ENCODE peak calls at places on chromosome 9, in eight cellular contexts. R, V, O, T, I, Q, H and B are unnamed samples.

GRCh38 chr9:98022447-98022846 is 34.1 kb upstream of the NANS start:
- DNase-seq in O (peak), Q (no peak), H (peak), T (no peak), I (peak), V (no peak), R (no peak), B (peak)

GRCh38 chr9:130352081-130352480 is 86.5 kb downstream of the HMCN2 start:
- DNase-seq in H (no peak), T (no peak), I (no peak), V (no peak), R (no peak), Q (no peak), O (no peak), B (no peak)

GRCh38 chr9:137422668-137423000 is 328 bp downstream of the EXD3 start:
- DNase-seq in O (no peak), Q (no peak), I (no peak), T (peak), H (peak), R (no peak), V (no peak), B (no peak)

GRCh38 chr9:82488702-82489578 is 500.4 kb downstream of the SPATA31D1 start:
- DNase-seq in Q (peak), T (no peak), H (peak), V (peak), O (peak), I (peak), R (no peak), B (peak)

GRCh38 chr9:105757496-105758251 is 63.3 kb downstream of the TMEM38B start:
- DNase-seq in O (no peak), Q (no peak), I (no peak), R (no peak), V (no peak), H (peak), T (no peak), B (peak)

GRCh38 chr9:18568969-18569368 is 95.0 kb downstream of the ADAMTSL1 start:
- DNase-seq in V (no peak), T (no peak), H (peak), O (no peak), I (peak), Q (no peak), R (no peak), B (no peak)

GRCh38 chr9:38142201-38142600 is 73.2 kb upstream of the SHB start:
- DNase-seq in H (peak), T (no peak), O (peak), V (no peak), R (no peak), Q (no peak), I (peak), B (no peak)

GRCh38 chr9:16068476-16068875 is 515.6 kb downstream of the CCDC171 start:
- DNase-seq in Q (no peak), R (no peak), T (no peak), H (no peak), O (peak), I (peak), V (no peak), B (peak)

GRCh38 chr9:79644601-79645000 is 72.8 kb downstream of the TLE4 start:
- DNase-seq in V (no peak), Q (peak), I (no peak), R (no peak), O (no peak), T (no peak), H (no peak), B (no peak)

GRCh38 chr9:125674981-125675973 is 31.7 kb downstream of the MAPKAP1 start:
- DNase-seq in Q (no peak), H (peak), T (no peak), V (no peak), R (peak), I (peak), O (peak), B (peak)

GRCh38 chr9:98118640-98119601 is at the start of gene TRIM14:
- DNase-seq in I (peak), H (peak), O (peak), T (peak), Q (no peak), V (peak), R (peak), B (peak)

GRCh38 chr9:97983524-97984187 is 515 bp downstream of the ANP32B start:
- DNase-seq in V (peak), H (peak), Q (peak), T (peak), O (peak), R (no peak), I (peak), B (peak)

GRCh38 chr9:109972026-109973005 is 192.3 kb downstream of the PALM2AKAP2 start:
- DNase-seq in I (no peak), T (no peak), V (no peak), R (no peak), O (no peak), Q (no peak), H (no peak), B (no peak)

GRCh38 chr9:3650994-3651622 is 125.3 kb upstream of the RFX3 start:
- DNase-seq in T (no peak), H (no peak), V (no peak), I (no peak), R (no peak), Q (no peak), O (no peak), B (no peak)

GRCh38 chr9:36320457-36320856 is 62.2 kb upstream of the GNE start:
- DNase-seq in T (no peak), V (no peak), O (no peak), R (no peak), Q (no peak), H (peak), I (no peak), B (no peak)

GRCh38 chr9:107397076-107398049 is 92.2 kb downstream of the KLF4 start:
- DNase-seq in Q (no peak), H (peak), I (peak), R (no peak), V (peak), T (no peak), O (peak), B (peak)

GRCh38 chr9:68714416-68715180 is 9.6 kb downstream of the PIP5K1B start:
- DNase-seq in T (no peak), R (no peak), H (no peak), I (no peak), Q (no peak), V (no peak), O (no peak), B (no peak)

GRCh38 chr9:14584571-14584970 is 108.7 kb downstream of the ZDHHC21 start:
- DNase-seq in O (no peak), R (no peak), H (no peak), I (no peak), Q (no peak), V (no peak), T (no peak), B (no peak)

GRCh38 chr9:32571969-32572899 is 725 bp downstream of the NDUFB6 start:
- DNase-seq in V (no peak), O (peak), I (peak), T (peak), Q (peak), H (peak), R (peak), B (peak)

GRCh38 chr9:38018964-38019602 is 49.9 kb downstream of the SHB start:
- DNase-seq in O (peak), Q (no peak), V (peak), R (no peak), T (no peak), H (peak), I (peak), B (peak)

GRCh38 chr9:13279284-13280162 is at the start of gene MPDZ:
- DNase-seq in I (peak), T (peak), V (peak), H (peak), R (no peak), O (peak), Q (peak), B (peak)

GRCh38 chr9:89604463-89605180 is at the start of gene GADD45G:
- DNase-seq in Q (peak), H (peak), O (peak), I (peak), R (no peak), V (peak), T (peak), B (peak)

GRCh38 chr9:97848237-97848581 is 4.8 kb upstream of the FOXE1 start:
- DNase-seq in O (no peak), R (no peak), I (no peak), H (no peak), Q (no peak), T (no peak), V (no peak), B (no peak)

GRCh38 chr9:1129382-1129781 is 79.2 kb downstream of the DMRT2 start:
- DNase-seq in V (no peak), R (no peak), O (no peak), Q (no peak), T (no peak), I (no peak), H (no peak), B (no peak)

GRCh38 chr9:115498338-115498737 is 380.4 kb upstream of the TNC start:
- DNase-seq in Q (no peak), I (peak), O (no peak), H (no peak), V (no peak), T (no peak), R (no peak), B (no peak)

GRCh38 chr9:84121991-84122523 is 141.5 kb downstream of the RMI1 start:
- DNase-seq in T (no peak), I (peak), O (peak), H (peak), Q (no peak), R (no peak), V (no peak), B (peak)

GRCh38 chr9:35102465-35102768 is 514 bp downstream of the STOML2 start:
- DNase-seq in T (no peak), V (no peak), Q (no peak), I (peak), H (peak), O (no peak), R (no peak), B (peak)

GRCh38 chr9:134986957-134987356 is 69.2 kb upstream of the FCN1 start:
- DNase-seq in H (no peak), I (no peak), R (no peak), O (no peak), T (no peak), Q (no peak), V (peak), B (no peak)

GRCh38 chr9:85118990-85119755 is 449.6 kb downstream of the NTRK2 start:
- DNase-seq in R (no peak), I (no peak), H (peak), Q (no peak), T (no peak), V (no peak), O (peak), B (no peak)

GRCh38 chr9:14383296-14383695 is 69.4 kb upstream of the NFIB start:
- DNase-seq in Q (peak), I (no peak), H (peak), R (no peak), O (peak), V (no peak), T (no peak), B (peak)

GRCh38 chr9:106648799-106649198 is 214.2 kb upstream of the ZNF462 start:
- DNase-seq in O (no peak), T (no peak), H (peak), I (peak), V (no peak), Q (no peak), R (peak), B (peak)

GRCh38 chr9:92507005-92507404 is 24.7 kb upstream of the ASPN start:
- DNase-seq in O (no peak), R (no peak), H (peak), Q (no peak), T (no peak), V (no peak), I (no peak), B (no peak)
- TF ChIP-seq CTCF in O (no peak), R (no peak), H (no peak), Q (no peak), T (no peak), V (no peak), I (no peak), B (no peak)

GRCh38 chr9:21030389-21031035 is 928 bp downstream of the HACD4 start:
- DNase-seq in I (peak), Q (no peak), V (no peak), H (peak), T (no peak), R (no peak), O (peak), B (peak)
- H3K4me3 ChIP-seq in I (no peak), Q (peak), V (peak), H (peak), T (peak), R (no peak), O (peak), B (peak)

GRCh38 chr9:122050167-122050566 is 42.9 kb downstream of the TTLL11 start:
- DNase-seq in I (no peak), R (no peak), V (no peak), H (no peak), Q (no peak), T (no peak), O (no peak), B (no peak)

GRCh38 chr9:122053951-122054350 is 39.2 kb downstream of the TTLL11 start:
- DNase-seq in I (no peak), V (no peak), O (peak), H (peak), R (no peak), T (no peak), Q (no peak), B (peak)

GRCh38 chr9:122053546-122053945 is 39.6 kb downstream of the TTLL11 start:
- DNase-seq in V (no peak), R (no peak), Q (no peak), H (no peak), O (no peak), T (no peak), I (no peak), B (no peak)

GRCh38 chr9:122053056-122053455 is 40.1 kb downstream of the TTLL11 start:
- DNase-seq in Q (no peak), H (no peak), O (peak), I (no peak), T (no peak), V (no peak), R (no peak), B (no peak)

GRCh38 chr9:122051401-122052346 is 41.4 kb downstream of the TTLL11 start:
- DNase-seq in I (peak), O (peak), T (no peak), V (no peak), H (peak), Q (no peak), R (no peak), B (no peak)
- TF ChIP-seq CTCF in I (no peak), O (no peak), T (no peak), V (no peak), H (no peak), Q (no peak), R (no peak), B (no peak)

GRCh38 chr9:70601000-70601929 is 186.8 kb upstream of the KLF9 start:
- DNase-seq in T (peak), O (peak), R (no peak), V (peak), I (peak), H (peak), Q (peak), B (peak)
- H3K4me3 ChIP-seq in T (peak), O (peak), R (no peak), V (peak), I (peak), H (peak), Q (peak), B (peak)

GRCh38 chr9:33818167-33818831 is 1.3 kb downstream of the UBE2R2 start:
- DNase-seq in H (peak), R (no peak), I (no peak), Q (no peak), O (no peak), T (peak), V (peak), B (no peak)
- TF ChIP-seq CTCF in H (no peak), R (no peak), I (no peak), Q (no peak), O (no peak), T (no peak), V (no peak), B (no peak)

GRCh38 chr9:113851359-113851758 is 24.8 kb upstream of the ZNF618 start:
- DNase-seq in O (no peak), R (no peak), T (no peak), Q (no peak), V (no peak), I (no peak), H (no peak), B (no peak)
- H3K4me3 ChIP-seq in O (no peak), R (no peak), T (no peak), Q (no peak), V (no peak), I (no peak), H (no peak), B (no peak)

DNA sequence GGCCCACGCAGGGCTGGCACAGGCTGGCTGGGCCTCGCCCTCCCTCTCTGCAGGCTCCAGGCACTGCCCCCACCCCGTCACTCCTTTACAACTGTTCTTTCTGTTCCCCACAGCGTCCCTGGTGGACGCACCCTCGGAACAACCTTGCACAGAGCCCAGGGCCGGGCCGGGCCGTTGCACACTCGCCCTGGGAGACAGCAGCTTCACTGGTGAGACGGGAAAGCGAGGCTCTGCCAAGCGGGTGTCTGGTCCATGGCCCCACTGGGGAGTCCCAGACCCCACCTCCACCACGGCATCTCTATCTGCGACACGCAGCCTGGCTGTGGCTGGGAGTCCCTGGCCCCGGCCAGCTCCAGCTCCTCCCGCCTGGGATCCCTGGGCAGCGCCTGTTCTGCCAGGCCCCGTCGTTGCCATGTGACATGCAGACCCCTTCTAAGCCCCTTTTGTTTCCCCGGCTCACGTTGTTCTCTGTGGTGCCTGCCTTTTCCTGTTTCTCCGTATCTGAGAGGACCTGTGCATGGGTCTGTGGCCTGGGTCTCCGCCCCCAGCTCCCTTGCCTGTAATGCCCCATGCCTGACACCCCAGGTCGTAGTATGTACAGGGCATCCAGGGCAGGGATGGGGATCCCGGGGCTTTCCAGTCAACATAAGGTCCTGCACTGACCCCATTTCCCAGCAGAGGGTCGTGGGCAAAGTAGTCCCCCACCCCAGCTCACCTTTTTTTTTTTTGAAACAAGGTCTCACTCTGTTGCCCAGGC is 18.6 kb upstream of the QSOX2 start:
- DNase-seq in I (no peak), T (no peak), R (no peak), Q (no peak), V (no peak), H (no peak), O (no peak), B (no peak)
- TF ChIP-seq CTCF in I (no peak), T (no peak), R (peak), Q (no peak), V (no peak), H (no peak), O (no peak), B (no peak)

GRCh38 chr9:27358007-27358406 is 61.1 kb upstream of the EQTN start:
- DNase-seq in H (no peak), R (no peak), Q (no peak), O (no peak), I (no peak), V (no peak), T (no peak), B (no peak)

GRCh38 chr9:27362447-27363210 is 65.7 kb upstream of the EQTN start:
- DNase-seq in H (no peak), V (no peak), R (no peak), T (no peak), I (no peak), Q (no peak), O (no peak), B (no peak)

GRCh38 chr9:27361401-27361953 is 64.5 kb upstream of the EQTN start:
- DNase-seq in I (no peak), O (no peak), T (no peak), H (no peak), R (no peak), Q (no peak), V (no peak), B (no peak)

GRCh38 chr9:27356446-27356845 is 59.5 kb upstream of the EQTN start:
- DNase-seq in Q (no peak), O (no peak), T (no peak), V (no peak), H (no peak), I (no peak), R (no peak), B (no peak)

DNA sequence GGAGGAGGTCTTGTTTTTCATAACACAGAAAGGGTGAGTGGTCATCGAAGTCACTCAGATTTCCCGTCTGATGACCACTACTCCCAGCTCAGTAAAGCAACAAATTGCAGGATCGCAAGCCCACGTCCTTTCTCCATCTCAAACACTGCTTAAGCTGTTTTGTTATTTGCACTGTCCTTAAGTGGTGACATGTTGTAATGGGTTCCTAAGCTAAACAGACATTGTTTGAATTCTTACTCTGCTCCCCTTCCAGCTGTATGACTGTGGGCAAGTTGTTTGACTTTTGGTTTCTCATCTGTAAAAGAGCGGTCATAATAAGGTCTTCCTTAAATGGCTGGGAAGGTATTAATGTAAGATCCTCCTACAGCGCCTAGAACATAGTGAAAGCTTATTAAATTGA is 62.8 kb upstream of the EQTN start:
- DNase-seq in T (no peak), H (no peak), O (no peak), Q (no peak), V (no peak), R (no peak), I (no peak), B (no peak)
- H3K4me3 ChIP-seq in T (no peak), H (no peak), O (no peak), Q (no peak), V (no peak), R (no peak), I (no peak), B (no peak)

GRCh38 chr9:129109952-129110739 is 447 bp downstream of the CRAT start:
- DNase-seq in V (no peak), O (no peak), H (peak), Q (peak), R (no peak), I (peak), T (no peak), B (peak)
- TF ChIP-seq CTCF in V (no peak), O (no peak), H (no peak), Q (no peak), R (no peak), I (no peak), T (no peak), B (no peak)

DNA sequence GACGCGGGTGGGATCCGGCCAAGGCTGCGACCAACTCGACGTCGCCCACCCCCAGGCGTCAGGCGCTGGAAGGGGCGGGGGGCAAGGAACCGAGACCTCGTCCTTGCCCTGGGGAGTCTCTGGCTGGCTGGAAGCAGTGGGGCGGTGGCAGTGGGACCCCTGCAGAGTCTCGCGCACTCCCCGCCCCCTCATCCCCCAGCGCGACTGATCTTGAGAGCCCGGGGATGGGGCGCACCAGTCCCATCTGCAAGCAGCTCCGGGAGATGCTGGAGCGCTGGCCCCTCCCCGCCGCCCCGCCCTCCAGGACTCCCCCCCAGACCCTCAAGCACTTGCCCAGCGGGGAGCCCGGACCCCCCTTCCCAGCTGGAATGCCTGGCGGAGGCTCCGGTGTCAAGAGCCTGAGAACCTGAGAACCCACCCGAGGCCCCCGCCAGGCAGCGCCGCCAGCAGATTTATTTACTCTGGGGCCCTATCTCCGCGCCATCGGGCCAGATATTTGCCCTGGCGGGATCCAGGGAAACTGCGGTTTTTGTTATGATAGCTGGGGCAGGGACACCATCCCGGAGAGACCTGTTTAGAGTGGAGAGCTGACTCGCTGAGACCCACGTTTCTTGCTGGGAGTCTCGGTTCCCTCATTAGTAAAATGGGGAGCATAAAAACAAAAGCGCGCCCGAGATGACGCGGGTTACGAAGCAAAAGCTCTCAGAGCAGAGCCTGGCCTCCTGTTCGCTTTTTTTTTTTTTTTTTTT is 1.2 kb downstream of the PRRT1B start:
- DNase-seq in O (no peak), V (peak), Q (no peak), T (no peak), H (peak), I (peak), R (no peak), B (no peak)
- H3K4me3 ChIP-seq in O (peak), V (peak), Q (no peak), T (peak), H (peak), I (peak), R (no peak), B (peak)